ENCODE peak calls at places on chromosomes 3 and 15, in five cellular contexts. F, A, B, O and G are unnamed samples.

GRCh38 chr15:37765809-37766208 is 168.6 kb upstream of the TMCO5A start:
- DNase-seq in B (no peak), A (no peak), O (peak; percentile 8), F (peak; percentile 37), G (no peak)

GRCh38 chr3:36192901-36193300 is 187.4 kb upstream of the STAC start:
- DNase-seq in F (peak; percentile 4), B (no peak), A (no peak), O (no peak), G (no peak)

GRCh38 chr15:40372966-40373365 is 9.6 kb upstream of the KNSTRN start:
- DNase-seq in A (no peak), F (no peak), B (no peak), O (no peak), G (no peak)

GRCh38 chr15:31079519-31079918 is 22.0 kb downstream of the TRPM1 start:
- DNase-seq in O (no peak), F (no peak), A (no peak), B (no peak), G (no peak)

GRCh38 chr15:99305761-99306505 is 54.7 kb downstream of the LRRC28 start:
- DNase-seq in O (no peak), F (peak; percentile 25), B (no peak), A (no peak), G (no peak)

GRCh38 chr15:75069301-75069925 is 46.0 kb downstream of the PPCDC start:
- DNase-seq in O (no peak), A (no peak), F (no peak), B (no peak), G (no peak)

GRCh38 chr15:92178908-92179307 is 214.8 kb upstream of the ST8SIA2 start:
- DNase-seq in A (no peak), B (no peak), F (no peak), O (no peak), G (no peak)

GRCh38 chr15:100528833-100529428 is at the start of gene CERS3:
- DNase-seq in A (no peak), F (no peak), O (no peak), B (no peak), G (no peak)

GRCh38 chr15:23038741-23039150 is 623 bp downstream of the TUBGCP5 start:
- DNase-seq in A (no peak), O (no peak), F (peak; percentile 25), B (no peak), G (no peak)

GRCh38 chr15:49314729-49315128 is 108.3 kb upstream of the FGF7 start:
- DNase-seq in A (no peak), F (no peak), B (no peak), O (no peak), G (no peak)

GRCh38 chr15:42670441-42670840 is 66.5 kb downstream of the CDAN1 start:
- DNase-seq in B (no peak), F (no peak), O (no peak), A (no peak), G (no peak)

GRCh38 chr3:123568875-123569274 is 16.0 kb downstream of the HACD2 start:
- DNase-seq in A (no peak), B (no peak), O (no peak), F (no peak), G (no peak)

GRCh38 chr3:10517616-10518015 is 12.2 kb upstream of the ATP2B2 start:
- DNase-seq in F (no peak), B (no peak), O (no peak), A (no peak), G (no peak)

GRCh38 chr15:33754242-33754641 is 214.1 kb upstream of the CHRM5 start:
- DNase-seq in A (no peak), F (no peak), B (no peak), O (no peak), G (no peak)

GRCh38 chr3:175713263-175713662 is 854.1 kb downstream of the NAALADL2 start:
- DNase-seq in A (no peak), B (no peak), F (no peak), O (no peak), G (no peak)

GRCh38 chr3:79835701-79836100 is 67.9 kb upstream of the ROBO1 start:
- DNase-seq in A (no peak), F (no peak), O (no peak), B (no peak), G (no peak)

GRCh38 chr3:46469680-46470357 is 5.1 kb upstream of the LTF start:
- DNase-seq in F (no peak), B (no peak), A (no peak), O (no peak), G (no peak)